ENCODE peak calls at places on chromosomes 16 and 17, in six cellular contexts. One of them, this sample, is unnamed.

GRCh38 chr17:36863131-36863530 is 74.1 kb upstream of the LHX1 start:
- DNase-seq in epithelial cell of esophagus: no peak
- DNase-seq in natural killer cell: no peak
- DNase-seq in stimulated activated effector memory CD8-positive, alpha-beta T cell treated with anti-CD3 and anti-CD28 coated beads, Interleukin-12 subunit alpha, Interleukin-12 subunit beta, amount 100 ng/mL, for 72 hours: no peak
- DNase-seq in myocyte: no peak
- DNase-seq in activated CD4-positive, alpha-beta T cell treated with anti-CD3 and anti-CD28 coated beads, Interleukin-2, amount 50 U/mL, for 1 hour: no peak
- DNase-seq in this sample: no peak

GRCh38 chr16:70429888-70430666 is 8.8 kb downstream of the ST3GAL2 start:
- DNase-seq in epithelial cell of esophagus: no peak
- DNase-seq in natural killer cell: no peak
- DNase-seq in stimulated activated effector memory CD8-positive, alpha-beta T cell treated with anti-CD3 and anti-CD28 coated beads, Interleukin-12 subunit alpha, Interleukin-12 subunit beta, amount 100 ng/mL, for 72 hours: no peak
- DNase-seq in myocyte: no peak
- DNase-seq in activated CD4-positive, alpha-beta T cell treated with anti-CD3 and anti-CD28 coated beads, Interleukin-2, amount 50 U/mL, for 1 hour: no peak
- DNase-seq in this sample: no peak

GRCh38 chr16:87318158-87318644 is 1.0 kb upstream of the C16orf95 start:
- DNase-seq in epithelial cell of esophagus: no peak
- DNase-seq in natural killer cell: no peak
- DNase-seq in stimulated activated effector memory CD8-positive, alpha-beta T cell treated with anti-CD3 and anti-CD28 coated beads, Interleukin-12 subunit alpha, Interleukin-12 subunit beta, amount 100 ng/mL, for 72 hours: no peak
- DNase-seq in myocyte: peak
- DNase-seq in activated CD4-positive, alpha-beta T cell treated with anti-CD3 and anti-CD28 coated beads, Interleukin-2, amount 50 U/mL, for 1 hour: no peak
- DNase-seq in this sample: no peak

GRCh38 chr17:42249681-42250446 is 26.3 kb downstream of the STAT5B start:
- DNase-seq in epithelial cell of esophagus: no peak
- DNase-seq in natural killer cell: no peak
- DNase-seq in stimulated activated effector memory CD8-positive, alpha-beta T cell treated with anti-CD3 and anti-CD28 coated beads, Interleukin-12 subunit alpha, Interleukin-12 subunit beta, amount 100 ng/mL, for 72 hours: peak
- DNase-seq in myocyte: no peak
- DNase-seq in activated CD4-positive, alpha-beta T cell treated with anti-CD3 and anti-CD28 coated beads, Interleukin-2, amount 50 U/mL, for 1 hour: peak
- DNase-seq in this sample: peak

GRCh38 chr17:8153957-8154607 is 1.9 kb upstream of the PER1 start:
- DNase-seq in epithelial cell of esophagus: peak
- DNase-seq in natural killer cell: peak
- DNase-seq in stimulated activated effector memory CD8-positive, alpha-beta T cell treated with anti-CD3 and anti-CD28 coated beads, Interleukin-12 subunit alpha, Interleukin-12 subunit beta, amount 100 ng/mL, for 72 hours: peak
- DNase-seq in myocyte: peak
- DNase-seq in activated CD4-positive, alpha-beta T cell treated with anti-CD3 and anti-CD28 coated beads, Interleukin-2, amount 50 U/mL, for 1 hour: peak
- DNase-seq in this sample: peak

GRCh38 chr17:7262192-7263070 is at the start of gene CLDN7:
- DNase-seq in epithelial cell of esophagus: peak
- DNase-seq in natural killer cell: no peak
- DNase-seq in stimulated activated effector memory CD8-positive, alpha-beta T cell treated with anti-CD3 and anti-CD28 coated beads, Interleukin-12 subunit alpha, Interleukin-12 subunit beta, amount 100 ng/mL, for 72 hours: no peak
- DNase-seq in myocyte: no peak
- DNase-seq in activated CD4-positive, alpha-beta T cell treated with anti-CD3 and anti-CD28 coated beads, Interleukin-2, amount 50 U/mL, for 1 hour: no peak
- DNase-seq in this sample: no peak

GRCh38 chr16:79269211-79269863 is 331.2 kb downstream of the MAF start:
- DNase-seq in epithelial cell of esophagus: no peak
- DNase-seq in natural killer cell: no peak
- DNase-seq in stimulated activated effector memory CD8-positive, alpha-beta T cell treated with anti-CD3 and anti-CD28 coated beads, Interleukin-12 subunit alpha, Interleukin-12 subunit beta, amount 100 ng/mL, for 72 hours: peak
- DNase-seq in myocyte: no peak
- DNase-seq in activated CD4-positive, alpha-beta T cell treated with anti-CD3 and anti-CD28 coated beads, Interleukin-2, amount 50 U/mL, for 1 hour: no peak
- DNase-seq in this sample: no peak

GRCh38 chr16:86089341-86089900 is 190.5 kb downstream of the IRF8 start:
- DNase-seq in epithelial cell of esophagus: no peak
- DNase-seq in natural killer cell: no peak
- DNase-seq in stimulated activated effector memory CD8-positive, alpha-beta T cell treated with anti-CD3 and anti-CD28 coated beads, Interleukin-12 subunit alpha, Interleukin-12 subunit beta, amount 100 ng/mL, for 72 hours: no peak
- DNase-seq in myocyte: no peak
- DNase-seq in activated CD4-positive, alpha-beta T cell treated with anti-CD3 and anti-CD28 coated beads, Interleukin-2, amount 50 U/mL, for 1 hour: no peak
- DNase-seq in this sample: no peak

GRCh38 chr16:88503374-88503770 is 50.3 kb downstream of the ZFPM1 start:
- DNase-seq in epithelial cell of esophagus: no peak
- DNase-seq in natural killer cell: no peak
- DNase-seq in stimulated activated effector memory CD8-positive, alpha-beta T cell treated with anti-CD3 and anti-CD28 coated beads, Interleukin-12 subunit alpha, Interleukin-12 subunit beta, amount 100 ng/mL, for 72 hours: no peak
- DNase-seq in myocyte: no peak
- DNase-seq in activated CD4-positive, alpha-beta T cell treated with anti-CD3 and anti-CD28 coated beads, Interleukin-2, amount 50 U/mL, for 1 hour: no peak
- DNase-seq in this sample: no peak

GRCh38 chr16:27195941-27196595 is 7.3 kb upstream of the KDM8 start:
- DNase-seq in epithelial cell of esophagus: no peak
- DNase-seq in natural killer cell: no peak
- DNase-seq in stimulated activated effector memory CD8-positive, alpha-beta T cell treated with anti-CD3 and anti-CD28 coated beads, Interleukin-12 subunit alpha, Interleukin-12 subunit beta, amount 100 ng/mL, for 72 hours: no peak
- DNase-seq in myocyte: no peak
- DNase-seq in activated CD4-positive, alpha-beta T cell treated with anti-CD3 and anti-CD28 coated beads, Interleukin-2, amount 50 U/mL, for 1 hour: peak
- DNase-seq in this sample: peak

GRCh38 chr17:79741751-79742588 is 11.2 kb downstream of the ENPP7 start:
- DNase-seq in epithelial cell of esophagus: peak
- DNase-seq in natural killer cell: peak
- DNase-seq in stimulated activated effector memory CD8-positive, alpha-beta T cell treated with anti-CD3 and anti-CD28 coated beads, Interleukin-12 subunit alpha, Interleukin-12 subunit beta, amount 100 ng/mL, for 72 hours: peak
- DNase-seq in myocyte: peak
- DNase-seq in activated CD4-positive, alpha-beta T cell treated with anti-CD3 and anti-CD28 coated beads, Interleukin-2, amount 50 U/mL, for 1 hour: peak
- DNase-seq in this sample: peak

GRCh38 chr17:41037853-41038350 is 3.2 kb upstream of the KRTAP1-3 start:
- DNase-seq in epithelial cell of esophagus: no peak
- DNase-seq in natural killer cell: no peak
- DNase-seq in stimulated activated effector memory CD8-positive, alpha-beta T cell treated with anti-CD3 and anti-CD28 coated beads, Interleukin-12 subunit alpha, Interleukin-12 subunit beta, amount 100 ng/mL, for 72 hours: no peak
- DNase-seq in myocyte: no peak
- DNase-seq in activated CD4-positive, alpha-beta T cell treated with anti-CD3 and anti-CD28 coated beads, Interleukin-2, amount 50 U/mL, for 1 hour: no peak
- DNase-seq in this sample: no peak

GRCh38 chr16:27564226-27564625 is 14.3 kb downstream of the KATNIP start:
- DNase-seq in epithelial cell of esophagus: no peak
- DNase-seq in natural killer cell: no peak
- DNase-seq in stimulated activated effector memory CD8-positive, alpha-beta T cell treated with anti-CD3 and anti-CD28 coated beads, Interleukin-12 subunit alpha, Interleukin-12 subunit beta, amount 100 ng/mL, for 72 hours: no peak
- DNase-seq in myocyte: peak
- DNase-seq in activated CD4-positive, alpha-beta T cell treated with anti-CD3 and anti-CD28 coated beads, Interleukin-2, amount 50 U/mL, for 1 hour: no peak
- DNase-seq in this sample: no peak

GRCh38 chr17:50469005-50469605 is 425 bp upstream of the CHAD start:
- DNase-seq in epithelial cell of esophagus: no peak
- DNase-seq in natural killer cell: no peak
- DNase-seq in stimulated activated effector memory CD8-positive, alpha-beta T cell treated with anti-CD3 and anti-CD28 coated beads, Interleukin-12 subunit alpha, Interleukin-12 subunit beta, amount 100 ng/mL, for 72 hours: no peak
- DNase-seq in myocyte: peak
- DNase-seq in activated CD4-positive, alpha-beta T cell treated with anti-CD3 and anti-CD28 coated beads, Interleukin-2, amount 50 U/mL, for 1 hour: no peak
- DNase-seq in this sample: no peak

GRCh38 chr17:6787081-6787693 is 11.2 kb downstream of the FBXO39 start:
- DNase-seq in epithelial cell of esophagus: peak
- DNase-seq in natural killer cell: no peak
- DNase-seq in stimulated activated effector memory CD8-positive, alpha-beta T cell treated with anti-CD3 and anti-CD28 coated beads, Interleukin-12 subunit alpha, Interleukin-12 subunit beta, amount 100 ng/mL, for 72 hours: no peak
- DNase-seq in myocyte: no peak
- DNase-seq in activated CD4-positive, alpha-beta T cell treated with anti-CD3 and anti-CD28 coated beads, Interleukin-2, amount 50 U/mL, for 1 hour: no peak
- DNase-seq in this sample: no peak

GRCh38 chr16:50467943-50468748 is 80.0 kb upstream of the NKD1 start:
- DNase-seq in epithelial cell of esophagus: no peak
- DNase-seq in natural killer cell: no peak
- DNase-seq in stimulated activated effector memory CD8-positive, alpha-beta T cell treated with anti-CD3 and anti-CD28 coated beads, Interleukin-12 subunit alpha, Interleukin-12 subunit beta, amount 100 ng/mL, for 72 hours: no peak
- DNase-seq in myocyte: no peak
- DNase-seq in activated CD4-positive, alpha-beta T cell treated with anti-CD3 and anti-CD28 coated beads, Interleukin-2, amount 50 U/mL, for 1 hour: no peak
- DNase-seq in this sample: no peak

GRCh38 chr16:19463468-19464315 is 46.0 kb downstream of the TMC5 start:
- DNase-seq in epithelial cell of esophagus: peak
- DNase-seq in natural killer cell: no peak
- DNase-seq in stimulated activated effector memory CD8-positive, alpha-beta T cell treated with anti-CD3 and anti-CD28 coated beads, Interleukin-12 subunit alpha, Interleukin-12 subunit beta, amount 100 ng/mL, for 72 hours: no peak
- DNase-seq in myocyte: no peak
- DNase-seq in activated CD4-positive, alpha-beta T cell treated with anti-CD3 and anti-CD28 coated beads, Interleukin-2, amount 50 U/mL, for 1 hour: no peak
- DNase-seq in this sample: no peak

GRCh38 chr17:38702900-38703741 is 2.0 kb upstream of the MLLT6 start:
- DNase-seq in epithelial cell of esophagus: no peak
- DNase-seq in natural killer cell: no peak
- DNase-seq in stimulated activated effector memory CD8-positive, alpha-beta T cell treated with anti-CD3 and anti-CD28 coated beads, Interleukin-12 subunit alpha, Interleukin-12 subunit beta, amount 100 ng/mL, for 72 hours: no peak
- DNase-seq in myocyte: no peak
- DNase-seq in activated CD4-positive, alpha-beta T cell treated with anti-CD3 and anti-CD28 coated beads, Interleukin-2, amount 50 U/mL, for 1 hour: no peak
- DNase-seq in this sample: no peak

GRCh38 chr17:19263621-19264010 is 26.4 kb downstream of the EPN2 start:
- DNase-seq in epithelial cell of esophagus: peak
- DNase-seq in natural killer cell: no peak
- DNase-seq in stimulated activated effector memory CD8-positive, alpha-beta T cell treated with anti-CD3 and anti-CD28 coated beads, Interleukin-12 subunit alpha, Interleukin-12 subunit beta, amount 100 ng/mL, for 72 hours: no peak
- DNase-seq in myocyte: peak
- DNase-seq in activated CD4-positive, alpha-beta T cell treated with anti-CD3 and anti-CD28 coated beads, Interleukin-2, amount 50 U/mL, for 1 hour: no peak
- DNase-seq in this sample: no peak

This sample was measured in effector CD8-positive, alpha-beta T cell.